ENCODE peak calls at places on chromosomes 11 and 22, in four cellular contexts. E, P, Q and I are unnamed samples.

GRCh38 chr11:16841984-16842383 is 103.5 kb downstream of the C11orf58 start:
- DNase-seq in P (no peak), E (no peak), Q (no peak), I (no peak)

GRCh38 chr11:126732981-126733380 is 267.6 kb downstream of the KIRREL3 start:
- DNase-seq in P (no peak), E (no peak), Q (peak), I (no peak)

GRCh38 chr11:24496728-24497396 is at the start of gene LUZP2:
- DNase-seq in E (peak), P (no peak), Q (no peak), I (no peak)

GRCh38 chr11:94132152-94132558 is 3.5 kb downstream of the PANX1 start:
- DNase-seq in E (no peak), P (no peak), Q (no peak), I (no peak)

GRCh38 chr11:69320326-69320725 is 26.4 kb downstream of the MYEOV start:
- DNase-seq in Q (no peak), E (no peak), P (no peak), I (peak)

GRCh38 chr11:44611088-44611487 is 45.6 kb downstream of the CD82 start:
- DNase-seq in Q (no peak), P (no peak), E (no peak), I (no peak)

GRCh38 chr11:123061403-123062157 is at the start of gene HSPA8:
- DNase-seq in Q (no peak), E (peak), P (no peak), I (peak)

GRCh38 chr22:46086577-46087335 is 63.6 kb upstream of the PPARA start:
- DNase-seq in E (peak), P (no peak), Q (no peak), I (no peak)

GRCh38 chr22:42078469-42079318 is 806 bp upstream of the SMDT1 start:
- DNase-seq in E (no peak), Q (no peak), P (no peak), I (no peak)

GRCh38 chr11:108223449-108224149 is 732 bp downstream of the ATM start:
- DNase-seq in E (no peak), Q (no peak), P (no peak), I (no peak)

GRCh38 chr22:37999236-37999635 is 14.9 kb upstream of the SOX10 start:
- DNase-seq in P (peak), E (no peak), Q (no peak), I (no peak)

GRCh38 chr11:3642071-3642951 is 519 bp upstream of the ART5 start:
- DNase-seq in E (peak), Q (no peak), P (peak), I (peak)

GRCh38 chr11:127943763-127944162 is 643.6 kb downstream of the ETS1 start:
- DNase-seq in Q (no peak), E (no peak), P (no peak), I (no peak)

GRCh38 chr11:123301696-123302400 is 106.8 kb upstream of the CLMP start:
- DNase-seq in P (peak), E (peak), Q (peak), I (peak)

GRCh38 chr11:78784321-78785061 is 209.8 kb upstream of the NARS2 start:
- DNase-seq in Q (no peak), P (no peak), E (no peak), I (no peak)

GRCh38 chr11:61542024-61542461 is 33.5 kb downstream of the LRRC10B start:
- DNase-seq in Q (no peak), P (no peak), E (peak), I (no peak)

GRCh38 chr11:10488121-10488580 is 33.1 kb downstream of the AMPD3 start:
- DNase-seq in P (peak), Q (no peak), E (no peak), I (no peak)

GRCh38 chr11:130872961-130873360 is 43.3 kb downstream of the SNX19 start:
- DNase-seq in E (no peak), Q (no peak), P (no peak), I (no peak)

GRCh38 chr11:17272823-17273222 is 3.7 kb upstream of the NUCB2 start:
- DNase-seq in Q (no peak), P (no peak), E (no peak), I (no peak)

GRCh38 chr22:42461511-42461910 is 29.3 kb upstream of the NFAM1 start:
- DNase-seq in Q (no peak), P (no peak), E (no peak), I (no peak)

DNA sequence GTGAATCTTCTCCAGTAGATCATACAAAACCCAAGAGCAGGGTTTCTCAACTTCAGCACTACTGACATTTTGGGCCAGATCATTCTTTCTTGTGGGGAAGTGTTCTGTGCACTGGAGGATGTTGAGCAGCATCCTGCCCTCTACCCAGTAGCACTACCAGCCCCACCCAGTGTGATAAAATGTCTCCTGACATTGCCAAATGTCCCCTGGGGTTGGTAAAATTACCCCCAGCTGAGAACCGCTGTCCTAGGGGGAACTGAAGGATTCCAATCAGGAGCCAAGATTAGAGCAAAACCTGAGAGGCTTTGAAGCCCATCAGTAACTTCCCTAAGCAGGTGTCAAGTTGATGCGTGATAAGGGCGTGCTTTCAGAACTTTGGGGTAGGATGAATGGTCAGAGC is 61.4 kb upstream of the YWHAH start:
- DNase-seq in Q (no peak), E (no peak), P (no peak), I (no peak)
- TF ChIP-seq REST in Q (no peak), E (no peak), P (no peak), I (no peak)

GRCh38 chr11:33736148-33736809 is at the start of gene CD59:
- DNase-seq in P (peak), Q (peak), E (peak), I (peak)
- TF ChIP-seq REST in P (no peak), Q (no peak), E (no peak), I (no peak)

GRCh38 chr11:110691961-110692360 is 20.3 kb downstream of the ARHGAP20 start:
- DNase-seq in P (no peak), E (no peak), Q (no peak), I (no peak)
- TF ChIP-seq REST in P (no peak), E (no peak), Q (no peak), I (no peak)

DNA sequence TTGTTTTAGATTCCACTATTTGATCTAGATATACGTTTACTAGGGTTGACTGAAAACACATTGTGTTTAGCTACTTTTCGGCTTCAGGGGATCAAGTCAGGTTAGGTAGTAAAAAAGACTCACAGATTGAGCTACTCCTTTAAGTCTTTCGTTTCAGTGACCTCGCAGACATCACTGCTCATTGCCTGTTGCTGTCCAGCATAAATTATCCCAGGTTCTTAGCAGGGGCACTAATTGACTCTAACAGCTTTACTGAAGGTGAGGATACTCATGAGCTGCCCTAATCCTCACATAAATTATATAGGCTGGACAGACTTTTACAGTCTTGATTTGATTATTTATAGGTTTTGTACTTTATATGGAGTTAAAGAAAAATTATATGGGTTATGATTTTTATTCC is 3.7 kb downstream of the CARD18 start:
- DNase-seq in P (no peak), E (no peak), Q (no peak), I (no peak)
- TF ChIP-seq REST in P (no peak), E (no peak), Q (no peak), I (no peak)

GRCh38 chr11:65774525-65775306 is 6.1 kb downstream of the AP5B1 start:
- DNase-seq in Q (no peak), E (no peak), P (no peak), I (no peak)

GRCh38 chr11:65776710-65777141 is 4.0 kb downstream of the AP5B1 start:
- DNase-seq in P (no peak), Q (no peak), E (no peak), I (no peak)

GRCh38 chr11:65777821-65778361 is 2.9 kb downstream of the AP5B1 start:
- DNase-seq in E (peak), P (no peak), Q (no peak), I (no peak)

GRCh38 chr11:65777241-65777640 is 3.5 kb downstream of the AP5B1 start:
- DNase-seq in E (no peak), Q (no peak), P (no peak), I (no peak)

GRCh38 chr11:65776196-65776595 is 4.6 kb downstream of the AP5B1 start:
- DNase-seq in P (no peak), Q (no peak), E (no peak), I (no peak)
- TF ChIP-seq REST in P (no peak), Q (no peak), E (no peak), I (no peak)

GRCh38 chr22:20510811-20511577 is 3.6 kb downstream of the MED15 start:
- DNase-seq in Q (no peak), P (no peak), E (no peak), I (no peak)

GRCh38 chr22:20508815-20509271 is 1.4 kb downstream of the MED15 start:
- DNase-seq in P (no peak), Q (no peak), E (no peak), I (no peak)

GRCh38 chr22:20509344-20510047 is 2.1 kb downstream of the MED15 start:
- DNase-seq in E (peak), Q (no peak), P (no peak), I (peak)

GRCh38 chr22:20506543-20507252 is 712 bp upstream of the MED15 start:
- DNase-seq in E (no peak), P (no peak), Q (no peak), I (no peak)

GRCh38 chr22:20507253-20508066 is at the start of gene MED15:
- DNase-seq in Q (peak), P (peak), E (peak), I (peak)
- TF ChIP-seq REST in Q (no peak), P (no peak), E (no peak), I (no peak)

DNA sequence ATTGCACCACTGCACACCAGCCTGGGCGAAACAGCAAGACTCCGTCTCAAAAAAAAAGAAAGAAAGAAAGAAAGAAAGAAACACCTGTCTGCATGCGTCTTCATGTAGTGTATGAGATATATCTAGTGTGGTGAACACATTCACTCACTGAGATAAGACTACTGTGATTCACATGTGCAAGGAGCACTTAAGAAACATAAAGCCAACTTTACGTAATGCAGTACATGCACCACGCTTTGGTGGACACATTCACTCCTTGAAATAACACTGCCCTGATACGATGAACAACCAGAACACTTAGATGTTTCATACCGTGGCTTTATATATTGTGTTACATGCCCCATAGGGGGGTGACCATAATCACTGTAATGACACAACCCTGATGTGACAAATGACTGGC is 96.0 kb downstream of the MICAL3 start:
- DNase-seq in P (no peak), E (no peak), Q (no peak), I (no peak)
- TF ChIP-seq REST in P (no peak), E (no peak), Q (no peak), I (no peak)

DNA sequence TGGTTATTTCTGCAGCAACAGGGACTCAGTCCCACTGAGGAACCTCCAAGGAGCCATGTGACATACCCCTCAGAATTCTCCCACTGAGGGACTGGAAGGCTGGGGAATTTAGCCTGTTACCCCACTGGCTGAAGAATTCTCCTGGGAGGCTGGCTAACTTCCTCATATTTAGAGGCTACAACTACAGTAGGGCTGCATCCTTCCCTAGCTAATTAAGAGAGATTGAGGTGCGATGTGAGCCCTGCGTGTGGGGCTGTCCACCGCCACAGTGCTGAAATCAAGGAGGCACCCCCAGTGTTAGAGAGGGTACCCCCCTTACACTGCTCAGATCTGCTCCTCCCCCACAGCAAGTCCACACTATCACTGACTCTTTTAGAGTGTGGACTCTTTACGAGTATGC is 21.1 kb downstream of the EIF3F start:
- DNase-seq in P (no peak), Q (no peak), E (no peak), I (no peak)
- TF ChIP-seq REST in P (peak), Q (peak), E (peak), I (peak)